ENCODE peak calls at places on chromosome 16, in six cellular contexts. B is heart right ventricle, E is left ventricle myocardium inferior, G is endothelial cell, R is mammary epithelial cell, Y is AG10803. Z is an unnamed sample.
A peak's percentile ranks its signal among the peaks of the same experiment; 100 is the strongest.

GRCh38 chr16:81595676-81596292 is 151.2 kb downstream of the CMIP start:
- DNase-seq in B (no peak), Y (peak; percentile 26), E (no peak), R (peak; percentile 53), G (no peak), Z (peak; percentile 75)

GRCh38 chr16:82935781-82936180 is 309.0 kb downstream of the CDH13 start:
- DNase-seq in B (no peak), Y (no peak), R (no peak), G (no peak), E (no peak), Z (no peak)

GRCh38 chr16:23255000-23255399 is 47.1 kb upstream of the SCNN1B start:
- DNase-seq in R (no peak), E (no peak), B (no peak), G (no peak), Y (no peak), Z (no peak)

GRCh38 chr16:27839419-27839818 is 224.1 kb downstream of the GSG1L start:
- DNase-seq in B (no peak), Y (peak; percentile 14), G (no peak), R (peak; percentile 41), E (no peak), Z (peak; percentile 18)

GRCh38 chr16:79171504-79172240 is 428.9 kb downstream of the MAF start:
- DNase-seq in G (no peak), R (no peak), Y (no peak), B (no peak), E (no peak), Z (peak; percentile 10)

GRCh38 chr16:14501331-14502255 is 128.5 kb downstream of the PARN start:
- DNase-seq in B (peak; percentile 84), G (peak; percentile 25), E (peak; percentile 87), Y (peak; percentile 97), R (peak; percentile 98), Z (peak; percentile 93)

GRCh38 chr16:23893976-23894375 is 58.2 kb downstream of the PRKCB start:
- DNase-seq in B (no peak), Y (no peak), E (no peak), G (no peak), R (no peak), Z (no peak)

GRCh38 chr16:89510526-89510925 is 2.3 kb downstream of the SPG7 start:
- DNase-seq in R (no peak), G (no peak), E (no peak), Y (no peak), B (no peak), Z (no peak)

GRCh38 chr16:25014500-25015147 is 545 bp downstream of the ARHGAP17 start:
- DNase-seq in G (peak; percentile 45), E (peak; percentile 56), R (peak; percentile 52), Y (peak; percentile 59), B (peak; percentile 61), Z (peak; percentile 37)

GRCh38 chr16:81567987-81568748 is 123.6 kb downstream of the CMIP start:
- DNase-seq in Y (peak; percentile 75), B (peak; percentile 32), R (peak; percentile 81), E (no peak), G (no peak), Z (peak; percentile 66)

GRCh38 chr16:12539185-12539929 is 264.3 kb downstream of the CPPED1 start:
- DNase-seq in Y (peak; percentile 86), B (no peak), G (no peak), E (no peak), R (peak; percentile 60), Z (peak; percentile 30)

GRCh38 chr16:82801361-82801760 is 174.6 kb downstream of the CDH13 start:
- DNase-seq in G (no peak), B (no peak), E (no peak), R (peak; percentile 32), Y (peak; percentile 16), Z (peak; percentile 31)

GRCh38 chr16:22886908-22887307 is 72.9 kb downstream of the HS3ST2 start:
- DNase-seq in Y (no peak), G (no peak), R (peak; percentile 17), B (no peak), E (no peak), Z (peak; percentile 14)

GRCh38 chr16:87608400-87608985 is 6.2 kb downstream of the JPH3 start:
- DNase-seq in R (peak; percentile 46), Y (peak; percentile 45), E (peak; percentile 57), G (peak; percentile 86), B (peak; percentile 71), Z (peak; percentile 14)

GRCh38 chr16:21685034-21685455 is 21.3 kb downstream of the OTOA start:
- DNase-seq in Y (no peak), B (no peak), E (no peak), R (no peak), G (peak; percentile 24), Z (no peak)

GRCh38 chr16:8634991-8635736 is 13.7 kb downstream of the METTL22 start:
- DNase-seq in E (no peak), B (no peak), R (no peak), G (peak; percentile 51), Y (peak; percentile 25), Z (peak; percentile 35)

GRCh38 chr16:81786321-81786720 is 7.2 kb downstream of the PLCG2 start:
- DNase-seq in Y (peak; percentile 15), B (no peak), E (no peak), R (peak; percentile 84), G (no peak), Z (peak; percentile 84)

GRCh38 chr16:65070831-65071230 is 51.0 kb downstream of the CDH11 start:
- DNase-seq in G (no peak), B (peak; percentile 81), R (peak; percentile 11), Y (peak; percentile 93), E (peak; percentile 58), Z (peak; percentile 88)

GRCh38 chr16:10728035-10728462 is 15.6 kb upstream of the NUBP1 start:
- DNase-seq in E (no peak), G (no peak), R (no peak), B (no peak), Y (peak; percentile 36), Z (no peak)

GRCh38 chr16:4373909-4374742 is 2.5 kb downstream of the VASN start:
- DNase-seq in B (peak; percentile 67), Y (peak; percentile 99), R (peak; percentile 47), E (peak; percentile 68), G (peak; percentile 45), Z (peak; percentile 60)

DNA sequence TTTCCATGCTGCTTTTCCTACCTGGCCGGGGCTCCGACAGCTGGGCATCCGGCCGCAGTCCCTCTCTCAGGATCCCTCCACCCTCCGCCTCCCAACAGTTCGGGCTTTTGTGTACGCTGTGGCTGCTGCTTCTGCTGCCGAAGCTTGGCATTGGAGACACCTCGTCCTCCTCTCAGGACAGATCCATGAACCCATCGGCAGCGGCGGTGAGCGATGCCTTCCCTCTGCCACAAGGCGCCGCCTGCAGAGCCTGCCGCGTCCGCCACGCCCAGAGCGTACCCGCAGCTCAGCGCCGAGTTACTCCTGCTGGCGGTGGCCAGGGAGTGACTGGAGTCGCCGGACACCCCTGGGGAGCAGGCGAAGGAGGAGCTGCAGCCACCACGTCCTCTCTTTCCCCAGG is 2032.8 kb downstream of the TP53TG3F start:
- DNase-seq in E (no peak), Y (no peak), R (no peak), G (no peak), B (no peak), Z (no peak)
- TF ChIP-seq CTCF in E (no peak), Y (no peak), R (no peak), G (no peak), B (no peak), Z (no peak)

GRCh38 chr16:68698091-68698490 is 39.0 kb upstream of the CDH1 start:
- DNase-seq in G (no peak), B (no peak), R (no peak), E (no peak), Y (no peak), Z (no peak)

GRCh38 chr16:68700120-68700519 is 37.0 kb upstream of the CDH1 start:
- DNase-seq in R (no peak), Y (peak; percentile 25), G (no peak), E (no peak), B (no peak), Z (peak; percentile 32)

GRCh38 chr16:68695575-68695974 is 41.5 kb upstream of the CDH1 start:
- DNase-seq in R (no peak), E (no peak), B (no peak), Y (no peak), G (no peak), Z (no peak)

DNA sequence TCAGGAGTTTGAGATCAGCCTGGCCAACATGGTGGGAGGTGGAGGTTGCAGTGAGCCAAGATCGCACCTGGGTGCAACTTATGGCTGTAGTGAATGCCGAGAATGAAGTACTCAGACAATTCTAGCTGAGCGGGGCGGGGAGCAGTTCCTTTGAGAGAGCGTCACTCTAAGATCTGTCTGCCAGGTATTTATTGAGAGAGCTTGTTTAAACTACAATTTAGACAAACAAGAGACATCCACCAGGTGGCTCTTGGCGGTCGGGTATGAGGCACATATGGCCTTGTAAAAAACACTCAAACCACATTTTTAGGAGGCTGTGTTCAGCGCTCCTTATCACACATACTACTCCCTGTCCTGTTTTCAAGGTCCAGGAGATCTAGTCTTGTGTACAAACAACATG is 40.6 kb upstream of the CDH1 start:
- DNase-seq in G (no peak), Y (no peak), B (no peak), R (no peak), E (no peak), Z (no peak)
- TF ChIP-seq CTCF in G (no peak), Y (no peak), B (no peak), R (no peak), E (no peak), Z (no peak)

DNA sequence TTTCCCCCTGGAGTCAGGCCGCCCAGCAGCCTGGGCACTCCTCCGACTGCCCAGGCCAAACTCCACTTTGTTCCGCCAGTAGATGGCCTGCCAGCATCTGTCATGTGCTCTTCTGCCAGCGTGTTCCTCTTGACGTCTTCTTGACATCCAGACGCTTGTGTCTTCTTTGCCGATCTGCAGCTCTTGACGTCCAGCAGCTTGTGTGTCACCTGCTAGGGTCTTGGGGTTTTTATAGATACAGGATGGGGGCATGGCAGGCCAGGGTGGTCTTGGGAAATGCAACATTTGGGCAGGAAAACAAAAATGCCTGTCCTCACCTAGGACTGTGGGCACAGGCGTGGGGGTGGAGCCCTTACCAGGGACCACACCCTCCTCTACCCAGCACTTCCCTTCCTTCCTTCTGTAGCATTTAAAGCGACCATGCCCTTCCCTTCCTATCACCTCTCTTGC is 88.7 kb downstream of the BMERB1 start:
- DNase-seq in R (no peak), Y (no peak), E (peak; percentile 19), B (no peak), G (no peak), Z (no peak)
- TF ChIP-seq CTCF in R (no peak), Y (no peak), E (no peak), B (no peak), G (no peak), Z (peak; percentile 23)

DNA sequence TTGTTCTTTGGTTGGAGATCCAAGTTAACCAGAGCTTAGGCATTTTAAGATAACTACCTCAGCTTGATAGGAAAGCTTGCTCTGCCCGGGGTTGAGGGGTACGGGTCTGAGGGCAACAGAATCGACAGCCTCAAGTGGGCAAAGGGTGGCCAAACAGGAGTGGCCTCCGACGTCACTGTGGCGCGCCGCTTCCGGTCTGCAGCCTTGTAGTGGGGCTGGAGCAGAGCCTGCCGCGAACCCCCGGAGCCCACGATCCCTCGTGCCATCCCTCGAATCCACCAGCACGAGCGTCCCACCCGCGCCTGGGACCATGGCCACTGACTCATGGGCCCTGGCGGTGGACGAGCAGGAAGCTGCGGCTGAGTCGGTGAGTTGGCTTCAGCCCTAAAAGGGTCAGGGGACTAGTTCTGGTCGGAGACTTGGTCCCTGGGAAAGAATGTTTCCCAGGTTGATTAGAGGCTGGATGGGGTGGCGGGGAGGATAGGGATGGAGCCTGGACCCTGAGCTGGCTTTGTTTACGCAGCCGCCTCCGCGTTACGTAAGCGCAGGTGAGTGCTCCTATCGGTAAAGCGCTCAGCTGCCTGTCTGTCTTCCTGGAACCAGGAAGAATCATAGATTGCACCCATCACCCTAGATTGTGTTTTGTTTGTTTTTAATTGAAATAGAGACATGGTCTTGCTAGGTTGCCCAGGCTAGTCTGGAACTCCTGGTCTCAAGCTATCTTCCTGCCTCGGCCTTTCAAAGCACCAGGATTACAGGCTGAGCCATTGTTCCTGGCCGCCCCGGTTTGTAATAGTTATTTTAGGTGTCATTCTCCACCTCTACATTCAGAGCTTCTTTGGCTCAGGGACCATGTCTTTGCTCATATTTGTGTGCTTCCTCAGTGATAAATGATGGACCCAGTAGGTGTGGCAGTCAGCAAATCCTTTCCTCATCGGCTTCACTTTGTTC is at the start of gene DDX19B:
- DNase-seq in Y (peak; percentile 62), E (peak; percentile 83), R (peak; percentile 58), B (peak; percentile 79), G (peak; percentile 69), Z (peak; percentile 66)
- TF ChIP-seq CTCF in Y (no peak), E (no peak), R (peak; percentile 10), B (no peak), G (no peak), Z (no peak)